ENCODE peak calls at places on chromosomes 2 and 18, in five cellular contexts. Q is OCI-LY7, N is HCT116, T is neural progenitor cell, R is MM.1S. M is an unnamed sample. For H3K4me1, the result is how much of the 10 kb centered on the place peaks cover.

GRCh38 chr2:144516981-144517824 is 2.7 kb downstream of the ZEB2 start:
- DNase-seq in Q (peak), N (no peak), T (peak), R (peak), M (peak)

GRCh38 chr2:99984781-99985525 is 157.4 kb downstream of the AFF3 start:
- DNase-seq in Q (no peak), N (no peak), T (peak), R (no peak), M (no peak)

GRCh38 chr2:165280356-165280755 is 41.1 kb downstream of the SCN2A start:
- DNase-seq in Q (no peak), N (no peak), T (no peak), R (no peak), M (peak)

GRCh38 chr2:39313575-39313974 is 69.8 kb upstream of the CDKL4 start:
- DNase-seq in Q (no peak), N (no peak), T (no peak), R (no peak), M (no peak)

GRCh38 chr18:55863876-55864275 is 275.9 kb upstream of the TCF4 start:
- DNase-seq in Q (no peak), N (no peak), T (no peak), R (no peak), M (peak)

GRCh38 chr2:128279786-128280701 is 38.6 kb downstream of the HS6ST1 start:
- DNase-seq in Q (no peak), N (no peak), T (no peak), R (no peak), M (no peak)

GRCh38 chr2:14915983-14916382 is 283.5 kb downstream of the LRATD1 start:
- DNase-seq in Q (no peak), N (no peak), T (no peak), R (no peak), M (no peak)

GRCh38 chr2:189951791-189952535 is 110.6 kb downstream of the MSTN start:
- DNase-seq in Q (peak), N (no peak), T (no peak), R (no peak), M (no peak)

GRCh38 chr2:207122914-207123744 is 42.6 kb downstream of the KLF7 start:
- DNase-seq in Q (no peak), N (peak), T (no peak), R (no peak), M (peak)

GRCh38 chr18:70377317-70377799 is 88.5 kb downstream of the SOCS6 start:
- DNase-seq in Q (no peak), N (no peak), T (no peak), R (no peak), M (peak)

GRCh38 chr18:25230658-25231326 is 121.2 kb downstream of the ZNF521 start:
- DNase-seq in Q (no peak), N (no peak), T (no peak), R (peak), M (peak)

GRCh38 chr2:71154798-71155197 is 24.4 kb downstream of the MPHOSPH10 start:
- DNase-seq in Q (peak), N (peak), T (peak), R (peak), M (peak)

GRCh38 chr2:69572640-69573039 is 70.9 kb downstream of the AAK1 start:
- DNase-seq in Q (no peak), N (no peak), T (no peak), R (no peak), M (no peak)

GRCh38 chr2:219570924-219571310 is 422 bp downstream of the OBSL1 start:
- DNase-seq in Q (no peak), N (no peak), T (peak), R (no peak), M (peak)

GRCh38 chr2:27075219-27075871 is 3.1 kb upstream of the EMILIN1 start:
- DNase-seq in Q (peak), N (no peak), T (no peak), R (peak), M (no peak)

GRCh38 chr2:171798156-171798815 is 95.8 kb downstream of the SLC25A12 start:
- DNase-seq in Q (no peak), N (no peak), T (peak), R (no peak), M (no peak)

GRCh38 chr2:149561309-149561926 is 26.2 kb downstream of the MMADHC start:
- DNase-seq in Q (peak), N (no peak), T (peak), R (peak), M (peak)

DNA sequence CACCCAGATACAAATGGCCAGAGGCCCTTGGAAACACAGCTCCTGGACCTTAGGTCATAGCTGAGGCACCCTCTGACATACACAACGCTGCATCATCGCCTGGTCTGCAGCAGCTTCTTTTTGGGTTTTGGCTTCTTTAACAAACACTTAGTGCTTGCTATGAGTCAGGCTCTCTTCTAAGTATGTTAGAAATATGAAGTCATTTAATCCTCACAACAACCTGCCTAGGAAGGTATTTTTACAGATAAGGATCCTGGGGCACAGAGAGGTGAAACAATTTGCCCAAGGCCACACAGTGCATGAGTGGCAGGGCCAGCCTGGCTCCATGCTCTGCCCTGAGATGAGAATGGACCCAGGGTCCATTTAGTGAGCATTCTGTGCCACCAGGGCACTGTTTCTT is 96.6 kb downstream of the TMEM17 start:
- DNase-seq in Q (no peak), N (no peak), T (no peak), R (no peak), M (no peak)
- TF ChIP-seq EZH2phosphoT487 in Q (no peak), N (no peak), T (no peak), R (no peak), M (no peak)

GRCh38 chr2:63052411-63053234 is 2.0 kb downstream of the OTX1 start:
- DNase-seq in Q (no peak), N (no peak), T (peak), R (no peak), M (no peak)

GRCh38 chr2:63049291-63050185 is 1.1 kb upstream of the OTX1 start:
- DNase-seq in Q (no peak), N (no peak), T (peak), R (no peak), M (peak)

GRCh38 chr2:63051795-63052333 is 1.2 kb downstream of the OTX1 start:
- DNase-seq in Q (no peak), N (no peak), T (peak), R (no peak), M (no peak)

GRCh38 chr2:63050186-63050915 is at the start of gene OTX1:
- DNase-seq in Q (peak), N (peak), T (peak), R (peak), M (peak)

GRCh38 chr2:63050916-63051794 is 525 bp downstream of the OTX1 start:
- DNase-seq in Q (no peak), N (no peak), T (peak), R (no peak), M (peak)
- H2AFZ ChIP-seq in Q (peak), N (peak), T (no peak), R (peak), M (peak)

GRCh38 chr18:9842446-9842845 is 43.3 kb upstream of the TXNDC2 start:
- DNase-seq in Q (no peak), N (no peak), T (no peak), R (no peak), M (no peak)

GRCh38 chr18:9841752-9842151 is 44.0 kb upstream of the TXNDC2 start:
- DNase-seq in Q (no peak), N (no peak), T (no peak), R (no peak), M (no peak)

GRCh38 chr18:9838144-9838877 is 47.5 kb upstream of the TXNDC2 start:
- DNase-seq in Q (no peak), N (peak), T (peak), R (no peak), M (peak)

GRCh38 chr18:9839806-9840205 is 46.0 kb upstream of the TXNDC2 start:
- DNase-seq in Q (no peak), N (no peak), T (peak), R (no peak), M (no peak)

DNA sequence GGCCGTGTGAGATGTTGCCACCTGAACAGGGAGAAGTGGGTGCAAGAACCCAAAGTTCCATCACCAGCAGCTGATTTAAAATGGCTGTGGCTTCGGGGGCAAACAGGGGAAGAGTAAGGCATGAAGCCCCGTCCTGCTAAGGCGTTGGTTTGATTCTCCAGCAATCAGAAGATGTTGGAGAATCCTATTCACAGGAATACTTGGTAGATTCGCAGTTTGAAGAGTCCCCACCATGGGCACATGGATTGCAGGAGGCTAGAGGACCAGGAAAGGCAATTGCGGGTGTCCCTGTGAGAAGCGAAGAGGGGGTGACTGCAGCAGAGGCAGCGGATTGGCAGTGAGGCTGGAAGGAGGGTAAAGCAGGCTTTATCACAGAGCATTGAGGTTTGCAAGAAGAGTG is 46.6 kb upstream of the TXNDC2 start:
- DNase-seq in Q (no peak), N (no peak), T (no peak), R (no peak), M (no peak)
- H3K4me1 ChIP-seq in Q (under half), N (under half), T (under half), R (under half), M (under half)

GRCh38 chr2:158634627-158635026 is 160.5 kb upstream of the DAPL1 start:
- DNase-seq in Q (no peak), N (no peak), T (no peak), R (no peak), M (no peak)

GRCh38 chr2:158635961-158636601 is 159.0 kb upstream of the DAPL1 start:
- DNase-seq in Q (no peak), N (no peak), T (no peak), R (no peak), M (no peak)

GRCh38 chr2:158633261-158633660 is 161.9 kb upstream of the DAPL1 start:
- DNase-seq in Q (no peak), N (no peak), T (no peak), R (no peak), M (no peak)

GRCh38 chr2:158637357-158637756 is 157.8 kb upstream of the DAPL1 start:
- DNase-seq in Q (no peak), N (no peak), T (no peak), R (no peak), M (no peak)
- TF ChIP-seq EZH2phosphoT487 in Q (no peak), N (no peak), T (no peak), R (no peak), M (no peak)

GRCh38 chr2:127176371-127177311 is 43.5 kb downstream of the CYP27C1 start:
- DNase-seq in Q (no peak), N (no peak), T (peak), R (no peak), M (peak)
- H2AFZ ChIP-seq in Q (no peak), N (no peak), T (peak), R (no peak), M (no peak)

GRCh38 chr2:47509981-47510380 is 107.0 kb downstream of the MSH2 start:
- DNase-seq in Q (no peak), N (no peak), T (no peak), R (no peak), M (no peak)
- H3K4me1 ChIP-seq in Q (under half), N (under half), T (under half), R (under half), M (under half)

DNA sequence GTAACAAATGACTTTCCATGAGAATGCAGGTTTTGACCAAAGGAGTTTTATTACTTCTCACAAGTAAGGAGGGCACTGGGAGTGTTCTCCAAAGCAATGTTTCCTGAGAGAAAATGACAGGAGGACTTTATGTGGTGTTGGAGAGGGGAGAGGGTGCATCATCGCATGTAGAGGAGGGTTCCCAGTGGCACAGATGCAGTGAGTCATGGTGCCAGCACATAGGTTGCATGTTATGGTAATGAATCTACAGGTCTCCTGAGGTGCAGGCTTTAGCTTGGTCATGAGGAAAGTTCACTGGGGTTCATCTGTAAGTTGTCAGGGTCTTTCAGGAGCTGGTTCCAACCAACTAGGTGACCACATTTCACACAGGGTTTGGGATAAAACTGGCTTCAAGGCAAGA is 30.4 kb downstream of the NAT8 start:
- DNase-seq in Q (no peak), N (no peak), T (no peak), R (no peak), M (no peak)
- TF ChIP-seq EZH2phosphoT487 in Q (no peak), N (no peak), T (no peak), R (no peak), M (no peak)